ENCODE peak calls at places on chromosomes 1 and 21, in six cellular contexts. N, P, A, E, X and U are unnamed samples.

GRCh38 chr1:56508523-56508983 is 70.8 kb downstream of the PLPP3 start:
- ATAC-seq in N (no peak), P (no peak), A (no peak), E (peak), X (no peak), U (peak)

GRCh38 chr1:5579966-5580365 is 412.3 kb downstream of the NPHP4 start:
- ATAC-seq in N (no peak), P (no peak), A (no peak), E (no peak), X (no peak), U (no peak)

GRCh38 chr1:162772571-162773154 is 17.8 kb upstream of the HSD17B7 start:
- ATAC-seq in N (no peak), P (no peak), A (no peak), E (no peak), X (peak), U (peak)

GRCh38 chr1:22112505-22112904 is 30.4 kb downstream of the WNT4 start:
- ATAC-seq in N (no peak), P (no peak), A (no peak), E (no peak), X (no peak), U (no peak)

GRCh38 chr1:211830055-211830329 is 571 bp downstream of the LPGAT1 start:
- ATAC-seq in N (no peak), P (peak), A (no peak), E (no peak), X (no peak), U (no peak)

GRCh38 chr1:219413523-219413922 is 199.4 kb downstream of the ZC3H11B start:
- ATAC-seq in N (no peak), P (no peak), A (no peak), E (no peak), X (no peak), U (no peak)

GRCh38 chr1:25610822-25611630 is 5.6 kb upstream of the MAN1C1 start:
- ATAC-seq in N (no peak), P (peak), A (peak), E (no peak), X (no peak), U (no peak)

GRCh38 chr1:184141481-184141880 is 90.0 kb downstream of the TSEN15 start:
- ATAC-seq in N (no peak), P (no peak), A (no peak), E (no peak), X (peak), U (no peak)

GRCh38 chr1:165284471-165284870 is 72.0 kb downstream of the LMX1A start:
- ATAC-seq in N (no peak), P (no peak), A (no peak), E (no peak), X (no peak), U (no peak)

GRCh38 chr1:39886757-39887231 is 3.5 kb upstream of the TRIT1 start:
- ATAC-seq in N (no peak), P (no peak), A (no peak), E (no peak), X (no peak), U (no peak)

GRCh38 chr1:109954180-109954579 is 30.4 kb upstream of the AHCYL1 start:
- ATAC-seq in N (no peak), P (no peak), A (no peak), E (no peak), X (peak), U (no peak)

GRCh38 chr1:17280436-17280835 is 27.6 kb upstream of the PADI4 start:
- ATAC-seq in N (no peak), P (no peak), A (no peak), E (no peak), X (no peak), U (no peak)

GRCh38 chr1:183097438-183098051 is 74.3 kb downstream of the LAMC1 start:
- ATAC-seq in N (no peak), P (no peak), A (no peak), E (peak), X (no peak), U (no peak)

GRCh38 chr1:203424861-203425667 is 50.5 kb upstream of the PRELP start:
- ATAC-seq in N (peak), P (peak), A (no peak), E (peak), X (no peak), U (no peak)

GRCh38 chr1:155946633-155947219 is 5.3 kb downstream of the RXFP4 start:
- ATAC-seq in N (no peak), P (no peak), A (peak), E (no peak), X (no peak), U (no peak)

GRCh38 chr1:61842863-61843514 is 100.7 kb downstream of the PATJ start:
- ATAC-seq in N (no peak), P (peak), A (no peak), E (peak), X (peak), U (no peak)

GRCh38 chr1:13664451-13664850 is 35.5 kb upstream of the PRDM2 start:
- ATAC-seq in N (no peak), P (no peak), A (peak), E (no peak), X (no peak), U (no peak)

GRCh38 chr1:160096491-160097116 is 1.8 kb downstream of the IGSF8 start:
- ATAC-seq in N (no peak), P (no peak), A (no peak), E (no peak), X (no peak), U (peak)

GRCh38 chr1:19138958-19139581 is 71.0 kb downstream of the UBR4 start:
- ATAC-seq in N (no peak), P (peak), A (no peak), E (peak), X (no peak), U (no peak)

GRCh38 chr1:34176830-34177613 is at the start of gene C1orf94:
- ATAC-seq in N (no peak), P (no peak), A (no peak), E (no peak), X (no peak), U (no peak)

GRCh38 chr1:159664247-159664646 is 50.1 kb downstream of the CRP start:
- ATAC-seq in N (no peak), P (no peak), A (no peak), E (no peak), X (no peak), U (no peak)

GRCh38 chr1:215482079-215482478 is 85.0 kb upstream of the KCTD3 start:
- ATAC-seq in N (no peak), P (no peak), A (no peak), E (no peak), X (no peak), U (no peak)

GRCh38 chr1:101060992-101061391 is 35.4 kb upstream of the DPH5 start:
- ATAC-seq in N (no peak), P (no peak), A (peak), E (no peak), X (peak), U (no peak)

GRCh38 chr21:36910581-36911307 is 55.7 kb downstream of the HLCS start:
- ATAC-seq in N (peak), P (peak), A (no peak), E (no peak), X (no peak), U (no peak)

DNA sequence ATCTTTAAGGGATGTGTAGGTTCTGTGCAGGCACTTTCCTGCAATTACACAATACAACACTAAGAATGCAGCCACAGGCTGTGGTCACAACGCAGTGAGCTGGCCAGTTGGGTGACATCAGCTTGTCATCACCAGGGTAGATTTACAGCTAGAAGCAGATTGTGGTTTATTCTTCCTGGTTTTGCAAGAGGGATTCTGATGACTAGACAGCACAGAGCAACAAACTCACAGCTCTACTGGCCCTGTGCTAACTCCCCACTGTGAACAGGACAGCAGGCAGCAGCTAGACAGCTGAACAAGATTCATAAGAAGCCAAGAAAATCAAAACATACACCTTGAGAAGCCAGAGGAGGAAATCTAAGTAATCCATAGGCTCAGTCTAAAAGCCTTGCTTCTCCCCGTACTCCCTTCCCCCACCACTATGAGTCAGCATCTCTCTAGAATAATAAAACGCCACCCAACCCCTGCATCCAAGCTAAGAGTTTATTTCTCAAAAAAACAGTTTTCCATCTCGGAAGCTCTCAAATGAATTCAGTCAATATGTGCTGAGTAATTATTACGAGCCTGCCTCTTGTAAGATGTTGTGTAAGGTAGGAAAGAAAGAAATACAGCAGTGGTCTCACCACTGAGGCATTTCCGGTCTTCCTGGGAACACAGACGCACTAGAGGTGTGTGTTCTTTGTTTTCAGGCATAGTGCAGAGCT is 162.8 kb downstream of the NTPCR start:
- ATAC-seq in N (peak), P (peak), A (peak), E (peak), X (peak), U (peak)
- TF ChIP-seq EP300 in N (peak), P (peak), A (no peak), E (no peak), X (peak), U (no peak)

DNA sequence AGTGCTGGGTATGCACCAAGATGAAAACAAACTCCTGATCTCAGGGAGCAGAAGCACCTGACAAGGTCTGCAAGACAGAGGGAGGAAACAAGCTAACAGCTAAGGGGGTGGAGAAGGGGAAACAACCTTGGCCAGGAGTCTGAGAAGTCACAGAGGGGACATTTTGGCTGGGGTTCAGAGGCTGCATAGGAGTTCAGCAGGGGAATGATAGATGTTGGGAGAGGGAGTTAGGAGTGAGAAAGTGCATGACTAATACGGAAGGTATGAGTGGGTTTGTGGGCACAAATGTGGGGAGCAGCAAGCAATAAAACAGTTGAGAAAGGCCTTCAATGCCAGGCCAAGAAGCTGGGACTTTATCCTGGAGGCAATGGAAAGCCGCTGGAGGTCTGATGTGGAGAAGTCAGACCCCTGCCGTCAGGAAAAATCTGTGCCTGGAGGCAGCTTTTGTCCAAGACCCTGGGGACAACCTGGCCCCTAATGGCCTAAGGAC is 16.4 kb downstream of the EPHA2 start:
- ATAC-seq in N (no peak), P (peak), A (no peak), E (no peak), X (no peak), U (no peak)
- TF ChIP-seq EP300 in N (no peak), P (peak), A (no peak), E (no peak), X (no peak), U (no peak)

DNA sequence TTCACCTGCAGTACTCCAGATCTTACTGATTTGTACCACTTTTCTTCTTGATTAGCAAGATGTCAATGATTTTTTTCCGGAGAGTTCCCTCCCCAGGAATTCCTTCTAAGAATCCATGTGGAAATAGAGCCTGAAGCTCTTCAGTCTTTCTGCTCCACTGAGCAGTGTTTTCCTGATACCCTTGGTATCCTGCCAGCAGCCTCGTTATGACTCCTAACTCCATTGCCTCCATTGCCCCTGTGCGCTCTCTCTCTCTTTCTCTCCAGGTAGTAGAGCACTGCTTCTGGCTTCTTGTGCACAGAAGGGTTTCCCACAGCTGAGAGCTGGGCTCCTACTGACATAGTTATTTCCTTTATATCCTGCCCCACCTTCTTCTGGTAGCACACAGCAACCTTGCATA is 12.2 kb downstream of the UBE2U start:
- ATAC-seq in N (no peak), P (no peak), A (no peak), E (no peak), X (no peak), U (no peak)
- TF ChIP-seq EP300 in N (no peak), P (no peak), A (no peak), E (no peak), X (no peak), U (no peak)

GRCh38 chr1:205813755-205814058 is 709 bp upstream of the SLC41A1 start:
- ATAC-seq in N (no peak), P (peak), A (no peak), E (peak), X (no peak), U (no peak)

GRCh38 chr1:205811660-205812059 is 1.3 kb downstream of the SLC41A1 start:
- ATAC-seq in N (no peak), P (no peak), A (no peak), E (no peak), X (peak), U (no peak)

GRCh38 chr1:205812271-205812877 is 624 bp downstream of the SLC41A1 start:
- ATAC-seq in N (peak), P (peak), A (peak), E (peak), X (peak), U (peak)

GRCh38 chr1:205810448-205811157 is 2.4 kb downstream of the SLC41A1 start:
- ATAC-seq in N (no peak), P (peak), A (no peak), E (peak), X (peak), U (no peak)

GRCh38 chr1:205812878-205813754 is at the start of gene SLC41A1:
- ATAC-seq in N (peak), P (peak), A (peak), E (peak), X (peak), U (peak)
- TF ChIP-seq EP300 in N (no peak), P (no peak), A (no peak), E (no peak), X (no peak), U (no peak)

DNA sequence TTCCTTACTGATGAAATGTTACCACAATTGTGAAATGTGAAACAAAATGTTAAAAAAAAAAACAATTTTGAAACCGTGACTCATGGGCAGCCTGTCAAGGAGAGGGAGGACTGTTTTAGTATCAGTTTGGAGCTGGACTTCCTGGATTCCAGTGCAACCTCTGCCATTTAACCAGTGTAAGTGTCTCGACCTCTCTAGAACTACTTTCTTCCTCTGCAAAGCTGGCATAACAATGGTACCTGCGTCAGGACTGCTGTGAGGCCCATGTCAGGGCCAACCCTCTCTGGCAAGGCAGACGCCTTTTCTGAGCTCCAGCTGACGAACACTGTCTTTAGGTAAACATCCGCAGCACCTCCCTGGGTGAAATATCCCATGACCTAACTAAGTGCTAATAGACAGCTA is 20.9 kb downstream of the URB1 start:
- ATAC-seq in N (peak), P (peak), A (no peak), E (no peak), X (no peak), U (peak)
- TF ChIP-seq EP300 in N (no peak), P (peak), A (no peak), E (no peak), X (no peak), U (peak)

DNA sequence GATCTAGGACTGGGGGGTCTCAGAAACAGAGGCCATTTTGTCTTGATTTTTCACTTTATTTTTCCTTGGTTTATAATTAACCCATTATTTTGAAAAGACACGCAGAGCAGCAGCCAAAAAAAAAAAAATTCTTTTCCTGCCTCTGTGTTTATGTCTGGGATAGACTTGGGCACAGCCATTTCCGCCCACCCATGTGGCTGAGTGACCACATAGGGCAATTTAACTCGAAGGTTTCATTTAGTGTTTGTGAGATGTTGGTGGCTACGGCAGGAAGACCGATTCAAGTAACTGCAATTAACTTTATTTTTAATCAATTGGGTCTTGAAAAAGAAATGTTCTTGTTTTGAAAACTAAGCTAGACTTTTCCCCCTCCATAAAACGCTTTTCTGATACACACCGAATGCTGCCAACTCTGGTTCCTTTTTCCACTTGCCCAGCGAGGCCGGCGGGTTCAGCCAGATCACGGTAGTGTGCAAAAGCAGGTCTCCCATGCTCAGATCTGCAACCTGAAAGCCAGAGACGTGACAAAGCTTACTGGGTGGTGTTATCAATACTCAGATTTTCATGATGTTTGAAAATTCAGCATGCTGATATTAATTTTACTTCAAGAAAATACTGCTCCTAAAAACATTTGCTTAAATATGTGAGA is 97.4 kb upstream of the KRTAP19-8 start:
- ATAC-seq in N (no peak), P (no peak), A (no peak), E (no peak), X (no peak), U (no peak)
- TF ChIP-seq EP300 in N (no peak), P (no peak), A (no peak), E (no peak), X (no peak), U (no peak)

DNA sequence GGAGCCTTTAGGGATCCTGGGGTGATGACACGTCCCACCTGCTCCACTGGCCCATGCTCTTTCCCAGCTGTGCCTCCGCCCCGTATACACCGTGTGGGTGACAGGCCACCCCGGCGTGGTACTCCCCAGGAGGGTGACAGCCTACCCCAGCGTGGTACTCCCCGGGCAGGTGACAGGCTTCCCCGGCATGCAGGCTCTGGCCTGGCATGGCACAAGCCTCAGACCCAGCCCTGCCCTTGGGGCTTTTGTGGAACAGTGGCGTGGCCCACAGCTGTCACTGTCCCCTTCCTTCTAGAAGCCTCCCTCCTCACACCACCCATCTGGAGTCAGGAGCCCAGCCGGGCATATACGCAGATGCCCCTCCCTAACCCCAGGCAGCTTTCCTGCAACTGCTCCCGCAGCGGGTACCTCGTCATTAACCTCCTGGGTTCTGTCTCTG is 4.7 kb upstream of the PFKL start:
- ATAC-seq in N (no peak), P (no peak), A (no peak), E (peak), X (no peak), U (no peak)
- TF ChIP-seq EP300 in N (no peak), P (no peak), A (no peak), E (no peak), X (no peak), U (no peak)

GRCh38 chr1:46184920-46185658 is 8.8 kb upstream of the P3R3URF start:
- ATAC-seq in N (no peak), P (no peak), A (peak), E (no peak), X (peak), U (no peak)
- TF ChIP-seq EP300 in N (no peak), P (no peak), A (no peak), E (no peak), X (no peak), U (no peak)

GRCh38 chr1:234986750-234987414 is 141.8 kb downstream of the TOMM20 start:
- ATAC-seq in N (no peak), P (peak), A (peak), E (peak), X (no peak), U (peak)

GRCh38 chr1:234988536-234988935 is 140.1 kb downstream of the TOMM20 start:
- ATAC-seq in N (no peak), P (no peak), A (no peak), E (no peak), X (no peak), U (no peak)

GRCh38 chr1:234987415-234988159 is 141.1 kb downstream of the TOMM20 start:
- ATAC-seq in N (peak), P (peak), A (peak), E (peak), X (peak), U (peak)

GRCh38 chr1:234989019-234989418 is 139.6 kb downstream of the TOMM20 start:
- ATAC-seq in N (no peak), P (no peak), A (peak), E (no peak), X (no peak), U (no peak)

GRCh38 chr1:234988160-234988528 is 140.5 kb downstream of the TOMM20 start:
- ATAC-seq in N (no peak), P (no peak), A (no peak), E (no peak), X (no peak), U (no peak)
- TF ChIP-seq EP300 in N (no peak), P (no peak), A (no peak), E (no peak), X (no peak), U (no peak)

DNA sequence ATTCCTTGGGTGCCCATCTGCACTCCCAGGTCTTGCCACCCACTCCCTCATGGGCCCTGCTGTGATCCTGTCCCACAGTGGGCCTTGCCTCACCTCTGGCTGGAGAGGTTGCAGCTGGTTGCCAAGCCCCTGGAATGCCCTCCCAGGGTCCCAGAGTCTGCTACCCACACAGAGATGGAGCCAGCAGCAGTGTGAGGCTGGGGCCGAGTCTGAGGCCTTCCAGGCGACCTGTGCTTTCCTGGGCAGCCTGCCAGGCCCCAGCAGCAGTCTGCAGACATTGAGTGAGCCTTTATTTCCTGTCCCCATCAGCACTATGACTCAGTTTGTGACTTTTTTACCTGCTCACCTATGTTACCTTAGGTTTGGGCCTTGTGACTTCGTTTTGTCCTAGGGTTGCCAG is 25.0 kb upstream of the TSPAN2 start:
- ATAC-seq in N (no peak), P (no peak), A (no peak), E (no peak), X (no peak), U (no peak)
- TF ChIP-seq EP300 in N (no peak), P (no peak), A (no peak), E (no peak), X (no peak), U (no peak)